ENCODE peak calls at places on chromosomes 11 and 22, in five cellular contexts. T is fibroblast of lung; K is HAP-1; P is naive thymus-derived CD4-positive, alpha-beta T cell; Z is IMR-90. Y is an unnamed sample.

GRCh38 chr11:85627332-85627997 is at the start of gene DLG2:
- DNase-seq in Z (peak; percentile 44), T (peak; percentile 52), K (no peak), P (no peak), Y (peak; percentile 46)

GRCh38 chr11:14141676-14142075 is 179.2 kb downstream of the SPON1 start:
- DNase-seq in Z (no peak), P (no peak), K (no peak), T (no peak), Y (no peak)

GRCh38 chr11:46674463-46675287 is 25.7 kb downstream of the ARHGAP1 start:
- DNase-seq in Z (peak; percentile 18), T (no peak), K (no peak), P (no peak), Y (peak; percentile 61)

GRCh38 chr22:38489561-38490133 is 16.5 kb downstream of the DDX17 start:
- DNase-seq in Z (no peak), P (no peak), T (no peak), K (no peak), Y (no peak)

GRCh38 chr11:69293087-69293486 is 868 bp upstream of the MYEOV start:
- DNase-seq in T (no peak), K (no peak), P (no peak), Z (no peak), Y (no peak)

GRCh38 chr11:2666828-2667570 is 32.8 kb downstream of the KCNQ1OT1 start:
- DNase-seq in K (no peak), T (no peak), Z (no peak), P (no peak), Y (no peak)

GRCh38 chr11:36878747-36879146 is 280.7 kb upstream of the RAG2 start:
- DNase-seq in K (no peak), Z (no peak), T (no peak), P (no peak), Y (no peak)

GRCh38 chr11:13962562-13963168 is at the start of gene SPON1:
- DNase-seq in Z (peak; percentile 15), P (no peak), T (peak; percentile 49), K (no peak), Y (peak; percentile 59)

GRCh38 chr22:35785181-35785923 is 67.7 kb downstream of the APOL5 start:
- DNase-seq in T (no peak), P (no peak), K (no peak), Z (no peak), Y (no peak)

GRCh38 chr11:129846508-129847335 is 31.1 kb downstream of the TMEM45B start:
- DNase-seq in T (peak; percentile 91), Z (peak; percentile 92), K (no peak), P (no peak), Y (peak; percentile 90)

DNA sequence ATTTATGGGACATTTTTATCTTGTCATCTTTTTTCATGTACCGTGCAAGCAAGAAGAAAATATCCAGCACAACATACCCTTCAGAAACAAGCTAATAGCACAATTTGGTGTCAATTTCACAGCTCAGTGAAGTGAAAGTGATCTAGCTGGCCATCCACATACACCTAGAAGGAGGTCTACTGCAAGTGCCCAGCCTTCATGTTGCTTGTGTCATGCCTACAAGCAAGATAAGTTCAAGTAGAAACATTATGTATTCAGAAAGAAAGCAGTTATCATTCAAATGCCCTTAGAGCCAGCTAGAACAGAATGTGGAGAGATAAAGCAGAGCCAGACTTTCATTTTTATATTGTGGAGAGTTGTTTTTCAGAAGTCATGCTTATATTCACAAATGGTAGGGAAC is 325.7 kb upstream of the PITPNB start:
- DNase-seq in T (no peak), P (no peak), Z (no peak), K (no peak), Y (peak; percentile 34)
- H3K4me1 ChIP-seq in T (peaks cover 2% of the 10 kb centered on the region), P (no peaks in the 10 kb centered on the region), Z (peaks cover 9% of the 10 kb centered on the region), K (peaks cover 49% of the 10 kb centered on the region), Y (peaks cover 79% of the 10 kb centered on the region)

GRCh38 chr11:114291381-114291780 is 4.8 kb upstream of the NNMT start:
- DNase-seq in T (no peak), K (no peak), Z (peak; percentile 66), P (no peak), Y (peak; percentile 85)
- H3K4me3 ChIP-seq in T (no peak overlapping the region), K (no peak overlapping the region), Z (no peak overlapping the region), P (no peak overlapping the region), Y (no peak overlapping the region)

GRCh38 chr22:19173047-19174035 is 5.2 kb downstream of the SLC25A1 start:
- DNase-seq in Z (no peak), T (no peak), K (no peak), P (no peak), Y (no peak)
- H3K4me1 ChIP-seq in Z (peaks cover 32% of the 10 kb centered on the region), T (peaks cover 34% of the 10 kb centered on the region), K (peaks cover 38% of the 10 kb centered on the region), P (peaks cover 22% of the 10 kb centered on the region), Y (peaks cover 21% of the 10 kb centered on the region)

DNA sequence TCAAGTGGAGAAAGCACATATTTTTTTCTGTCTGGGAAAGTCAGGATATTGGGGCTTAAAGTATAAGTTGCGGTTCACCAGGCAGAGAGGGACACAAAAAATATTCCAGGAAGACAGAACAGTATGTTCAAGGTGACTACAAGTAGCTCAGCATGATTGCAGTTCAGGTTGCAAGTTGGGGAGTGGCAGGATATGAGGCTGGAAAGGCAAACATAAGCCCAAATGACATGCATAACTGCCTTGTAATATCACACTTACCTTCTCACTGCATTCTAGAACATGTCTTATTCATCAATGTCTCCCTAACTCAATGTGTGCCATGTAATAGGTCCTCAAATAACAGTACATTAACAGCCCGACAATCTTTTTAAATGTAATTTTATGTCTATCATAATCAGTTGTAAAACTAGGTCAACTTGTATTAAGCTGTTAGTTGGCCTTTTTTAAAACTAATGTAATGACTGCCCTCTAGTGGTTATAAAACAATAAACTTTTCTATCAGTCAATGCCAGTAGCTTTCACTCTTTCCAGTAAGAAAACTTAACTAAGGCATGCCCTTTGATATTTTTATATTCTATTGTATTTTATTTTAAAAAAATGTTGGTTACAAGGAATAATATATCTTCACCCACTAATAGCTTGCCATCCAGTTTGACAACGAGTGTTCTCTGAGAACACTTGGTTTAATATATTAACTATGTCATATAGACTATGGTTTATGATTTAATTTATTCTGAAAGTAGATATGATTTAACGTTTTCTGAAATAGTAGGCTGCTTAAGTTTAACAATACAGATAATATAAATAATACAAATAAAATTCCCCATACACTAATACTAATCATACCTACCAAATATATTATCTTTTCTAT is 39.4 kb upstream of the CFAP300 start:
- DNase-seq in Z (peak; percentile 66), K (peak; percentile 77), P (no peak), T (peak; percentile 73), Y (peak; percentile 66)
- H3K4me3 ChIP-seq in Z (no peak overlapping the region), K (no peak overlapping the region), P (no peak overlapping the region), T (no peak overlapping the region), Y (no peak overlapping the region)

GRCh38 chr22:24938741-24939341 is 7.7 kb downstream of the LHFPL7 start:
- DNase-seq in T (peak; percentile 46), P (no peak), K (peak; percentile 54), Z (peak; percentile 25), Y (peak; percentile 72)
- H3K4me1 ChIP-seq in T (no peaks in the 10 kb centered on the region), P (no peaks in the 10 kb centered on the region), K (no peaks in the 10 kb centered on the region), Z (no peaks in the 10 kb centered on the region), Y (no peaks in the 10 kb centered on the region)

GRCh38 chr11:62804310-62805043 is 763 bp downstream of the NXF1 start:
- DNase-seq in T (peak; percentile 56), P (no peak), K (no peak), Z (peak; percentile 55), Y (peak; percentile 58)
- H3K4me3 ChIP-seq in T (peak overlapping the region; percentile 82), P (peak overlapping the region; percentile 87), K (peak overlapping the region; percentile 68), Z (peak overlapping the region; percentile 82), Y (peak overlapping the region; percentile 82)